ENCODE peak calls at places on chromosomes 2 and 18, in ten cellular contexts. W is central memory CD4-positive, alpha-beta T cell; Q is cardiac fibroblast; X is stimulated activated effector memory CD8-positive, alpha-beta T cell treated with anti-CD3 and anti-CD28 coated beads, Interleukin-12 subunit alpha, Interleukin-12 subunit beta, amount 100 ng/mL, for 72 hours; O is trophoblast cell; V is EL; M is fibroblast of pulmonary artery; D is GM19239; P is KBM-7; E is foreskin fibroblast. C is an unnamed sample.
A peak's percentile ranks its signal among the peaks of the same experiment; 100 is the strongest.

GRCh38 chr18:32896781-32897547 is 124.1 kb upstream of the KLHL14 start:
- DNase-seq in W (no peak), Q (peak; percentile 11), X (no peak), O (no peak), V (no peak), M (peak; percentile 11), D (no peak), P (no peak), E (peak; percentile 32), C (no peak)

GRCh38 chr2:217364224-217364623 is 504.4 kb upstream of the TNP1 start:
- DNase-seq in W (no peak), Q (no peak), X (no peak), O (no peak), V (no peak), M (no peak), D (no peak), P (no peak), E (no peak), C (no peak)

GRCh38 chr18:31101148-31102019 is 837 bp downstream of the DSC2 start:
- DNase-seq in W (no peak), Q (peak; percentile 22), X (no peak), O (peak; percentile 60), V (no peak), M (peak; percentile 39), D (peak; percentile 17), P (peak; percentile 80), E (no peak), C (no peak)

GRCh38 chr2:41151746-41152145 is 699.9 kb upstream of the SLC8A1 start:
- DNase-seq in W (no peak), Q (no peak), X (no peak), O (no peak), V (peak; percentile 5), M (no peak), D (no peak), P (no peak), E (no peak), C (no peak)

GRCh38 chr2:72694715-72695496 is 130.9 kb downstream of the EXOC6B start:
- DNase-seq in W (no peak), Q (peak; percentile 93), X (no peak), O (peak; percentile 19), V (peak; percentile 63), M (peak; percentile 62), D (no peak), P (no peak), E (peak; percentile 86), C (no peak)

GRCh38 chr2:61117534-61117933 is 44.5 kb upstream of the C2orf74 start:
- DNase-seq in W (no peak), Q (no peak), X (no peak), O (no peak), V (peak; percentile 81), M (no peak), D (no peak), P (no peak), E (peak; percentile 77), C (no peak)

GRCh38 chr2:128782411-128783192 is 463.9 kb upstream of the HS6ST1 start:
- DNase-seq in W (no peak), Q (no peak), X (no peak), O (no peak), V (no peak), M (no peak), D (no peak), P (no peak), E (no peak), C (no peak)

GRCh38 chr2:126761981-126762878 is 106.3 kb downstream of the GYPC start:
- DNase-seq in W (peak; percentile 51), Q (no peak), X (peak; percentile 15), O (no peak), V (no peak), M (no peak), D (no peak), P (no peak), E (no peak), C (no peak)

GRCh38 chr2:36371963-36372391 is 16.4 kb downstream of the CRIM1 start:
- DNase-seq in W (no peak), Q (peak; percentile 92), X (no peak), O (peak; percentile 89), V (peak; percentile 95), M (peak; percentile 91), D (no peak), P (no peak), E (peak; percentile 91), C (no peak)

GRCh38 chr18:22300665-22301636 is 116.8 kb downstream of the CTAGE1 start:
- DNase-seq in W (no peak), Q (peak; percentile 54), X (no peak), O (peak; percentile 8), V (peak; percentile 34), M (peak; percentile 51), D (no peak), P (peak; percentile 12), E (no peak), C (no peak)